ENCODE peak calls at places on chromosomes 1 and 21, in eight cellular contexts. H is PC-9, Q is lung, D is heart left ventricle, F is esophagus squamous epithelium, X is breast epithelium, K is HepG2, Z is small intestine. U is an unnamed sample. For H3K4me1, the result is how much of the 10 kb centered on the place peaks cover.

GRCh38 chr1:3543076-3544049 is 67.9 kb downstream of the MEGF6 start:
- DNase-seq in F (no peak), X (peak), Q (peak), D (no peak), Z (no peak), H (peak), K (no peak), U (no peak)

GRCh38 chr1:81304187-81304586 is 496.5 kb upstream of the ADGRL2 start:
- DNase-seq in D (no peak), Z (no peak), X (no peak), F (no peak), H (no peak), K (no peak), Q (no peak), U (no peak)

GRCh38 chr1:64240209-64240608 is 36.8 kb downstream of the UBE2U start:
- DNase-seq in X (no peak), D (no peak), F (no peak), Q (no peak), K (no peak), Z (no peak), H (no peak), U (no peak)

GRCh38 chr21:46344219-46344915 is 20.4 kb downstream of the PCNT start:
- DNase-seq in X (no peak), Z (no peak), H (no peak), D (no peak), Q (no peak), K (no peak), F (no peak), U (no peak)

GRCh38 chr1:187157115-187157514 is 328.4 kb downstream of the PLA2G4A start:
- DNase-seq in H (no peak), K (no peak), F (no peak), Q (no peak), D (no peak), Z (no peak), X (no peak), U (no peak)

GRCh38 chr1:45879885-45880598 is 76.6 kb downstream of the MAST2 start:
- DNase-seq in K (no peak), X (no peak), Z (no peak), Q (no peak), D (no peak), F (no peak), H (no peak), U (no peak)

GRCh38 chr1:155688318-155689121 is at the start of the genes DAP3 and YY1AP1:
- DNase-seq in Q (peak), D (peak), Z (peak), K (peak), X (peak), H (peak), F (peak), U (peak)

GRCh38 chr1:69246109-69246508 is 321.6 kb upstream of the LRRC7 start:
- DNase-seq in D (no peak), K (no peak), F (no peak), Z (no peak), Q (no peak), H (no peak), X (no peak), U (no peak)

GRCh38 chr1:45009956-45010854 is 919 bp downstream of the HECTD3 start:
- DNase-seq in H (peak), Z (peak), Q (no peak), K (no peak), X (peak), F (no peak), D (no peak), U (peak)

GRCh38 chr1:16116625-16117024 is 39.2 kb downstream of the EPHA2 start:
- DNase-seq in D (peak), H (no peak), K (no peak), Z (no peak), X (no peak), Q (no peak), F (no peak), U (no peak)

GRCh38 chr1:152167835-152168534 is 9.0 kb upstream of the RPTN start:
- DNase-seq in H (peak), F (no peak), X (peak), Q (no peak), Z (no peak), K (peak), D (no peak), U (no peak)

GRCh38 chr21:46228345-46229051 is at the start of gene LSS:
- DNase-seq in Z (peak), Q (peak), X (peak), D (peak), F (peak), K (peak), H (peak), U (peak)

GRCh38 chr1:25520446-25521061 is 22.9 kb upstream of the LDLRAP1 start:
- DNase-seq in H (no peak), Z (peak), K (peak), Q (peak), D (peak), F (no peak), X (no peak), U (peak)

GRCh38 chr1:98898901-98899300 is 105.8 kb downstream of the PLPPR5 start:
- DNase-seq in Q (no peak), X (no peak), K (no peak), H (no peak), F (no peak), Z (no peak), D (no peak), U (no peak)

GRCh38 chr1:88104234-88104633 is 579.8 kb upstream of the PKN2 start:
- DNase-seq in F (no peak), Z (no peak), D (no peak), Q (no peak), H (no peak), X (no peak), K (no peak), U (no peak)

GRCh38 chr1:194117582-194117981 is 931.2 kb upstream of the B3GALT2 start:
- DNase-seq in D (no peak), K (peak), Q (no peak), X (no peak), F (no peak), Z (no peak), H (no peak), U (no peak)

GRCh38 chr1:44664730-44665370 is 9.4 kb downstream of the TMEM53 start:
- DNase-seq in D (no peak), Z (no peak), K (no peak), H (no peak), Q (no peak), X (no peak), F (no peak), U (no peak)

GRCh38 chr21:44962481-44962966 is 22.7 kb downstream of the SLX9 start:
- DNase-seq in F (no peak), X (no peak), K (no peak), H (no peak), Z (no peak), Q (no peak), D (peak), U (no peak)

GRCh38 chr1:41662656-41663437 is 178.4 kb upstream of the EDN2 start:
- DNase-seq in K (no peak), D (peak), X (peak), Q (peak), Z (no peak), F (no peak), H (no peak), U (peak)

GRCh38 chr21:41966872-41967621 is 13.2 kb upstream of the C2CD2 start:
- DNase-seq in D (no peak), F (no peak), X (peak), Q (no peak), K (no peak), H (no peak), Z (no peak), U (no peak)

GRCh38 chr1:117020526-117021156 is 19.1 kb downstream of the CD101 start:
- DNase-seq in F (no peak), X (no peak), Q (no peak), D (no peak), H (no peak), K (no peak), Z (no peak), U (no peak)

GRCh38 chr1:22817462-22817861 is 106.8 kb downstream of the EPHB2 start:
- DNase-seq in X (no peak), K (no peak), F (no peak), Z (no peak), D (peak), Q (no peak), H (no peak), U (no peak)

GRCh38 chr1:21497466-21498061 is 11.7 kb upstream of the ALPL start:
- DNase-seq in D (no peak), X (no peak), Z (no peak), H (no peak), K (peak), Q (no peak), F (no peak), U (no peak)

GRCh38 chr1:35047188-35047858 is 15.6 kb upstream of the ZMYM6 start:
- DNase-seq in X (no peak), Z (no peak), Q (no peak), H (peak), F (no peak), D (no peak), K (no peak), U (peak)

GRCh38 chr1:41333146-41333784 is 28.0 kb upstream of the FOXO6 start:
- DNase-seq in D (no peak), H (peak), Z (no peak), Q (no peak), K (peak), F (no peak), X (no peak), U (no peak)

GRCh38 chr21:38914071-38914491 is 108.4 kb downstream of the ETS2 start:
- DNase-seq in Z (no peak), X (no peak), F (no peak), K (no peak), Q (no peak), H (no peak), D (no peak), U (no peak)

GRCh38 chr1:67390041-67390887 is 39.9 kb downstream of the SERBP1 start:
- DNase-seq in D (no peak), Q (no peak), Z (no peak), H (peak), F (no peak), K (no peak), X (no peak), U (no peak)

GRCh38 chr1:58456470-58456869 is 90.1 kb downstream of the OMA1 start:
- DNase-seq in Q (no peak), K (no peak), F (no peak), D (no peak), Z (no peak), H (no peak), X (no peak), U (no peak)

GRCh38 chr1:91844862-91845528 is 41.0 kb downstream of the TGFBR3 start:
- DNase-seq in F (no peak), K (peak), Z (peak), D (peak), H (peak), Q (peak), X (no peak), U (peak)

GRCh38 chr1:219716611-219717114 is 103.8 kb upstream of the ZC3H11B start:
- DNase-seq in X (no peak), K (no peak), D (no peak), Q (no peak), Z (no peak), F (no peak), H (no peak), U (no peak)

GRCh38 chr1:58528518-58528917 is 18.0 kb downstream of the OMA1 start:
- DNase-seq in D (no peak), F (no peak), Z (no peak), X (no peak), K (no peak), Q (no peak), H (peak), U (no peak)

GRCh38 chr21:31337991-31338891 is 5.8 kb downstream of the TIAM1 start:
- DNase-seq in Z (no peak), D (no peak), X (no peak), K (no peak), Q (no peak), H (no peak), F (no peak), U (no peak)

GRCh38 chr21:36613064-36613463 is 85.9 kb upstream of the SIM2 start:
- DNase-seq in Z (no peak), K (peak), Q (no peak), F (no peak), D (no peak), X (no peak), H (no peak), U (no peak)

GRCh38 chr1:192805832-192806323 is 3.0 kb upstream of the RGS2 start:
- DNase-seq in D (no peak), K (peak), X (no peak), Z (peak), Q (no peak), H (peak), F (no peak), U (no peak)

GRCh38 chr1:76428027-76428426 is 353.5 kb downstream of the ST6GALNAC3 start:
- DNase-seq in F (no peak), H (no peak), D (no peak), K (no peak), Q (no peak), Z (no peak), X (no peak), U (no peak)

GRCh38 chr1:76430532-76430931 is 356.0 kb downstream of the ST6GALNAC3 start:
- DNase-seq in Z (no peak), F (no peak), X (no peak), K (no peak), D (no peak), H (no peak), Q (no peak), U (no peak)

GRCh38 chr1:76433528-76433927 is 359.0 kb downstream of the ST6GALNAC3 start:
- DNase-seq in D (no peak), Z (no peak), K (no peak), Q (no peak), X (no peak), H (no peak), F (no peak), U (no peak)
- H3K4me1 ChIP-seq in D (under half), Z (under half), K (under half), Q (under half), X (under half), H (under half), F (under half), U (under half)

GRCh38 chr1:161801955-161802354 is 35.8 kb downstream of the ATF6 start:
- DNase-seq in H (no peak), Z (no peak), D (no peak), K (no peak), X (peak), F (no peak), Q (no peak), U (no peak)

GRCh38 chr1:161799792-161800191 is 33.7 kb downstream of the ATF6 start:
- DNase-seq in H (no peak), K (no peak), D (no peak), X (no peak), Z (no peak), Q (no peak), F (no peak), U (no peak)

GRCh38 chr1:161805399-161806197 is 39.5 kb downstream of the ATF6 start:
- DNase-seq in Z (no peak), D (no peak), X (no peak), F (no peak), Q (no peak), H (no peak), K (no peak), U (no peak)

GRCh38 chr1:161803181-161803580 is 37.1 kb downstream of the ATF6 start:
- DNase-seq in X (no peak), D (no peak), H (no peak), K (no peak), F (no peak), Z (no peak), Q (no peak), U (no peak)
- H3K27ac ChIP-seq in X (no peak), D (no peak), H (no peak), K (no peak), F (no peak), Z (no peak), Q (no peak), U (no peak)

GRCh38 chr1:169483500-169483966 is 2.2 kb downstream of the SLC19A2 start:
- DNase-seq in X (peak), Z (peak), F (no peak), D (peak), K (peak), H (no peak), Q (no peak), U (peak)
- H3K4me1 ChIP-seq in X (under half), Z (under half), F (under half), D (under half), K (half or more), H (under half), Q (under half), U (half or more)

DNA sequence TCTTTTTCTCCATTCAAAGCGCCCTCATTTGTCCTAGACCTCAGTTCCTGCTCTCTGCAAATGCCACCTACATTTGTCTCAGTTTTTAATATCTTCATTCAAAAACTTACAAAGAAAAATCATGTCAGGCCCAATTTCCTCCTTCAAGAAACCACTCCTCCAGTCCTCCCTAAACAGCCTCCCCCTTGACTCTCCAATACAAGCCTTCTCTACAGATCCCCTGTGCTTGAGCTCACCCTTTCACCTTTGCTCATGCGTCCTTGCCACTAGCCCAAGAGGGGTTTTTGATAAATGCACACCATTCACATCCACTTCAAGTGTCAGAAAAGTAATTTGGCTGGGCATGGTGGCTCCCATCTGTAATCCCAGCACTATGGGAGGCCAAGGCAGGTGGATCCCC is 140.6 kb downstream of the RERE start:
- DNase-seq in F (no peak), Q (no peak), Z (no peak), K (no peak), X (no peak), D (no peak), H (no peak), U (no peak)
- H3K27ac ChIP-seq in F (no peak), Q (peak), Z (no peak), K (no peak), X (no peak), D (no peak), H (no peak), U (no peak)

GRCh38 chr1:244449936-244450508 is 1.7 kb downstream of the ADSS2 start:
- DNase-seq in Q (no peak), D (no peak), H (no peak), F (no peak), X (no peak), K (no peak), Z (peak), U (no peak)
- H3K4me1 ChIP-seq in Q (under half), D (under half), H (under half), F (half or more), X (under half), K (half or more), Z (under half), U (half or more)

DNA sequence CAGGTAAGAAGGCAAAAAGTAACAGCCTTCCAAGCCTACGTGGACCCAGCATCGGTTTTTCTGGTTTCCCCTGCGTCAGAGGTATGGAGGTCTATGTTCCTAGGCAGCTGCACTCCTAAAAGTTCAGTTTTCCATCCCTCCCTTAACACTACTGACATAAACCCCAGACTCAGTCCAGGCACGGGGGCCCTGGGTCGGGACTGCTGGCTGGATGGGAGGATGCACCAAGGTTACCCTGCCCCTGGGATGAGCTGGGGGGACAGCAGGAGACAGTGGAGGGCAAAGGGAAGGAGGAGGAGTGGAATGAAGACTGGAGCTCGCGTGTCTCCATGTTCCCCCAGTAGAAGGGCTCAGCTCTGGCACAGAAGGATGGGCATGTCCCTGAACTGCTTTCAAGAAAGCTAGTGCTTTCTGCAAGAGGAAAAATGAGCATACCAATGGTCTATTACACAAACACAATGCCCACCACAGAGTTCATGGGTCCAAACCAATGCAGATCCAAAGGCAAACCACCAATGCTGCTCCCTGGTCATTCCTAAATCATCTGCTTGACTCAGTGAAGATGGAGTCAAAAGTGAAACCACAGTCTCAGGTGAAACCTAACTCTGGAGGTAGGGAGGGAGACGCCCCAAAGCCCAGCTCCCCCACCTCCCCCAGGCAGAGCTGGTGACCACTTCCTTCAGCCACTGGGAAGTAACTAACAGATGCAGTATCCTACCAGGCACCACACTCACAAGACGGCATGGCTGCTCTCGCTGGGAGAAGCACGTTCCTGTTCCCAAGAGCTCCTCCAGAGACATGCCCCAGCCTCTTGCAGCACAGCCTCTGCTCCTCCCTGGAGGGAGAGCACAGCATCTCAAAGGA is 54.9 kb downstream of the CD46 start:
- DNase-seq in F (no peak), D (peak), H (no peak), X (no peak), K (no peak), Z (no peak), Q (no peak), U (no peak)
- H3K27ac ChIP-seq in F (peak), D (peak), H (no peak), X (peak), K (no peak), Z (peak), Q (peak), U (peak)

GRCh38 chr1:2295526-2295925 is 67.4 kb downstream of the SKI start:
- DNase-seq in K (no peak), Z (no peak), F (no peak), H (no peak), Q (no peak), D (no peak), X (no peak), U (no peak)

GRCh38 chr1:2297246-2298011 is 69.3 kb downstream of the SKI start:
- DNase-seq in D (no peak), Q (no peak), H (no peak), F (no peak), X (no peak), Z (no peak), K (no peak), U (no peak)

GRCh38 chr1:2292725-2293450 is 64.8 kb downstream of the SKI start:
- DNase-seq in H (no peak), X (no peak), Q (no peak), F (no peak), D (no peak), K (no peak), Z (no peak), U (no peak)

GRCh38 chr1:2294033-2294640 is 66.0 kb downstream of the SKI start:
- DNase-seq in D (no peak), F (no peak), Q (no peak), H (no peak), Z (no peak), K (no peak), X (no peak), U (no peak)

GRCh38 chr1:2294661-2295060 is 66.5 kb downstream of the SKI start:
- DNase-seq in D (no peak), K (no peak), X (no peak), Q (no peak), H (no peak), F (no peak), Z (no peak), U (no peak)
- H3K4me1 ChIP-seq in D (under half), K (under half), X (under half), Q (half or more), H (under half), F (half or more), Z (under half), U (under half)

GRCh38 chr1:24418898-24419628 is 3.5 kb downstream of the NIPAL3 start:
- DNase-seq in K (no peak), F (no peak), Q (peak), H (no peak), X (peak), Z (peak), D (no peak), U (no peak)
- H3K27ac ChIP-seq in K (no peak), F (peak), Q (peak), H (no peak), X (peak), Z (no peak), D (no peak), U (no peak)

GRCh38 chr21:34844924-34845238 is 176.1 kb downstream of the CLIC6 start:
- DNase-seq in H (no peak), F (no peak), K (no peak), D (no peak), Q (no peak), X (no peak), Z (no peak), U (no peak)
- H3K4me1 ChIP-seq in H (half or more), F (half or more), K (under half), D (under half), Q (under half), X (under half), Z (under half), U (under half)

GRCh38 chr1:201111156-201111555 is 1.1 kb downstream of the CACNA1S start:
- DNase-seq in Z (no peak), K (no peak), H (no peak), Q (no peak), D (no peak), X (no peak), F (no peak), U (no peak)
- H3K27ac ChIP-seq in Z (no peak), K (no peak), H (no peak), Q (no peak), D (no peak), X (no peak), F (no peak), U (no peak)